ENCODE peak calls at places on chromosomes 4 and X, in six cellular contexts. One of them, this sample, is unnamed.

GRCh38 chr4:123416462-123416861 is 19.9 kb downstream of the SPRY1 start:
- DNase-seq in right cardiac atrium: no peak
- DNase-seq in aorta: no peak
- DNase-seq in transverse colon: no peak
- DNase-seq in PC-3: no peak
- DNase-seq in heart left ventricle: no peak
- DNase-seq in this sample: no peak

GRCh38 chr4:142307857-142308256 is 538.2 kb downstream of the INPP4B start:
- DNase-seq in right cardiac atrium: no peak
- DNase-seq in aorta: no peak
- DNase-seq in transverse colon: peak
- DNase-seq in PC-3: no peak
- DNase-seq in heart left ventricle: no peak
- DNase-seq in this sample: no peak

GRCh38 chrX:1215123-1215823 is 2.8 kb upstream of the CRLF2 start:
- DNase-seq in right cardiac atrium: no peak
- DNase-seq in aorta: peak
- DNase-seq in transverse colon: no peak
- DNase-seq in PC-3: no peak
- DNase-seq in heart left ventricle: no peak
- DNase-seq in this sample: no peak

GRCh38 chrX:9342581-9343051 is 122.2 kb upstream of the TBL1X start:
- DNase-seq in right cardiac atrium: peak
- DNase-seq in aorta: peak
- DNase-seq in transverse colon: peak
- DNase-seq in PC-3: peak
- DNase-seq in heart left ventricle: peak
- DNase-seq in this sample: no peak

GRCh38 chrX:136162827-136163427 is 15.6 kb downstream of the FHL1 start:
- DNase-seq in right cardiac atrium: peak
- DNase-seq in aorta: peak
- DNase-seq in transverse colon: peak
- DNase-seq in PC-3: peak
- DNase-seq in heart left ventricle: peak
- DNase-seq in this sample: no peak

GRCh38 chr4:176767183-176767582 is 25.5 kb downstream of the VEGFC start:
- DNase-seq in right cardiac atrium: no peak
- DNase-seq in aorta: no peak
- DNase-seq in transverse colon: no peak
- DNase-seq in PC-3: no peak
- DNase-seq in heart left ventricle: no peak
- DNase-seq in this sample: no peak

GRCh38 chrX:10030570-10030969 is 63.4 kb downstream of the CLDN34 start:
- DNase-seq in right cardiac atrium: no peak
- DNase-seq in aorta: no peak
- DNase-seq in transverse colon: no peak
- DNase-seq in PC-3: peak
- DNase-seq in heart left ventricle: no peak
- DNase-seq in this sample: peak

GRCh38 chr4:159142985-159143384 is 40.1 kb downstream of the RAPGEF2 start:
- DNase-seq in right cardiac atrium: no peak
- DNase-seq in aorta: no peak
- DNase-seq in transverse colon: no peak
- DNase-seq in PC-3: no peak
- DNase-seq in heart left ventricle: no peak
- DNase-seq in this sample: no peak

GRCh38 chrX:46587158-46587557 is 13.6 kb downstream of the CHST7 start:
- DNase-seq in right cardiac atrium: no peak
- DNase-seq in aorta: no peak
- DNase-seq in transverse colon: no peak
- DNase-seq in PC-3: no peak
- DNase-seq in heart left ventricle: no peak
- DNase-seq in this sample: no peak

GRCh38 chr4:27638163-27638915 is 777.7 kb downstream of the STIM2 start:
- DNase-seq in right cardiac atrium: no peak
- DNase-seq in aorta: no peak
- DNase-seq in transverse colon: no peak
- DNase-seq in PC-3: peak
- DNase-seq in heart left ventricle: no peak
- DNase-seq in this sample: peak

GRCh38 chrX:68994135-68994882 is 165.5 kb downstream of the EFNB1 start:
- DNase-seq in right cardiac atrium: no peak
- DNase-seq in aorta: no peak
- DNase-seq in transverse colon: no peak
- DNase-seq in PC-3: no peak
- DNase-seq in heart left ventricle: no peak
- DNase-seq in this sample: no peak

GRCh38 chr4:66929748-66930147 is 615.6 kb downstream of the CENPC start:
- DNase-seq in right cardiac atrium: no peak
- DNase-seq in aorta: no peak
- DNase-seq in transverse colon: no peak
- DNase-seq in PC-3: no peak
- DNase-seq in heart left ventricle: no peak
- DNase-seq in this sample: no peak

GRCh38 chr4:142743071-142743825 is 102.9 kb downstream of the INPP4B start:
- DNase-seq in right cardiac atrium: no peak
- DNase-seq in aorta: no peak
- DNase-seq in transverse colon: no peak
- DNase-seq in PC-3: peak
- DNase-seq in heart left ventricle: no peak
- DNase-seq in this sample: no peak

GRCh38 chrX:115650916-115651315 is 89.9 kb downstream of the PLS3 start:
- DNase-seq in right cardiac atrium: no peak
- DNase-seq in aorta: no peak
- DNase-seq in transverse colon: peak
- DNase-seq in PC-3: peak
- DNase-seq in heart left ventricle: no peak
- DNase-seq in this sample: no peak

GRCh38 chrX:101348452-101349222 is at the start of gene TIMM8A:
- DNase-seq in right cardiac atrium: peak
- DNase-seq in aorta: peak
- DNase-seq in transverse colon: peak
- DNase-seq in PC-3: peak
- DNase-seq in heart left ventricle: peak
- DNase-seq in this sample: no peak

GRCh38 chr4:83387922-83388676 is 53.5 kb upstream of the HPSE start:
- DNase-seq in right cardiac atrium: no peak
- DNase-seq in aorta: no peak
- DNase-seq in transverse colon: no peak
- DNase-seq in PC-3: no peak
- DNase-seq in heart left ventricle: no peak
- DNase-seq in this sample: no peak

GRCh38 chr4:150072906-150073714 is 5.1 kb upstream of the DCLK2 start:
- DNase-seq in right cardiac atrium: no peak
- DNase-seq in aorta: no peak
- DNase-seq in transverse colon: no peak
- DNase-seq in PC-3: no peak
- DNase-seq in heart left ventricle: no peak
- DNase-seq in this sample: no peak

GRCh38 chrX:77740376-77740905 is 45.6 kb downstream of the ATRX start:
- DNase-seq in right cardiac atrium: no peak
- DNase-seq in aorta: no peak
- DNase-seq in transverse colon: no peak
- DNase-seq in PC-3: no peak
- DNase-seq in heart left ventricle: no peak
- DNase-seq in this sample: no peak

GRCh38 chr4:153364061-153364460 is 19.6 kb downstream of the MND1 start:
- DNase-seq in right cardiac atrium: no peak
- DNase-seq in aorta: no peak
- DNase-seq in transverse colon: no peak
- DNase-seq in PC-3: no peak
- DNase-seq in heart left ventricle: no peak
- DNase-seq in this sample: no peak

GRCh38 chr4:140621161-140621560 is 52.4 kb upstream of the UCP1 start:
- DNase-seq in right cardiac atrium: no peak
- DNase-seq in aorta: no peak
- DNase-seq in transverse colon: no peak
- DNase-seq in PC-3: no peak
- DNase-seq in heart left ventricle: no peak
- DNase-seq in this sample: no peak

GRCh38 chr4:188989371-188989770 is 850.1 kb downstream of the TRIML1 start:
- DNase-seq in right cardiac atrium: no peak
- DNase-seq in aorta: no peak
- DNase-seq in transverse colon: no peak
- DNase-seq in PC-3: peak
- DNase-seq in heart left ventricle: no peak
- DNase-seq in this sample: peak

GRCh38 chrX:153689654-153690465 is 2.1 kb downstream of the SLC6A8 start:
- DNase-seq in right cardiac atrium: peak
- DNase-seq in aorta: no peak
- DNase-seq in transverse colon: no peak
- DNase-seq in PC-3: peak
- DNase-seq in heart left ventricle: no peak
- DNase-seq in this sample: no peak
- H3K27ac ChIP-seq in right cardiac atrium: peak
- H3K27ac ChIP-seq in aorta: no peak
- H3K27ac ChIP-seq in transverse colon: peak
- H3K27ac ChIP-seq in PC-3: peak
- H3K27ac ChIP-seq in heart left ventricle: peak
- H3K27ac ChIP-seq in this sample: peak

GRCh38 chr4:147138171-147138570 is 192.5 kb upstream of the TTC29 start:
- DNase-seq in right cardiac atrium: no peak
- DNase-seq in aorta: no peak
- DNase-seq in transverse colon: no peak
- DNase-seq in PC-3: no peak
- DNase-seq in heart left ventricle: no peak
- DNase-seq in this sample: no peak
- H3K27ac ChIP-seq in right cardiac atrium: no peak
- H3K27ac ChIP-seq in aorta: no peak
- H3K27ac ChIP-seq in transverse colon: no peak
- H3K27ac ChIP-seq in PC-3: no peak
- H3K27ac ChIP-seq in heart left ventricle: peak
- H3K27ac ChIP-seq in this sample: no peak

GRCh38 chr4:1111259-1111809 is 2.0 kb downstream of the RNF212 start:
- DNase-seq in right cardiac atrium: no peak
- DNase-seq in aorta: no peak
- DNase-seq in transverse colon: no peak
- DNase-seq in PC-3: no peak
- DNase-seq in heart left ventricle: no peak
- DNase-seq in this sample: no peak

GRCh38 chr4:1112821-1113182 is 562 bp downstream of the RNF212 start:
- DNase-seq in right cardiac atrium: no peak
- DNase-seq in aorta: no peak
- DNase-seq in transverse colon: no peak
- DNase-seq in PC-3: no peak
- DNase-seq in heart left ventricle: no peak
- DNase-seq in this sample: no peak

GRCh38 chr4:1112174-1112820 is 1.1 kb downstream of the RNF212 start:
- DNase-seq in right cardiac atrium: no peak
- DNase-seq in aorta: no peak
- DNase-seq in transverse colon: no peak
- DNase-seq in PC-3: no peak
- DNase-seq in heart left ventricle: no peak
- DNase-seq in this sample: no peak

GRCh38 chr4:1115528-1116293 is 2.3 kb upstream of the RNF212 start:
- DNase-seq in right cardiac atrium: no peak
- DNase-seq in aorta: no peak
- DNase-seq in transverse colon: no peak
- DNase-seq in PC-3: peak
- DNase-seq in heart left ventricle: no peak
- DNase-seq in this sample: no peak

DNA sequence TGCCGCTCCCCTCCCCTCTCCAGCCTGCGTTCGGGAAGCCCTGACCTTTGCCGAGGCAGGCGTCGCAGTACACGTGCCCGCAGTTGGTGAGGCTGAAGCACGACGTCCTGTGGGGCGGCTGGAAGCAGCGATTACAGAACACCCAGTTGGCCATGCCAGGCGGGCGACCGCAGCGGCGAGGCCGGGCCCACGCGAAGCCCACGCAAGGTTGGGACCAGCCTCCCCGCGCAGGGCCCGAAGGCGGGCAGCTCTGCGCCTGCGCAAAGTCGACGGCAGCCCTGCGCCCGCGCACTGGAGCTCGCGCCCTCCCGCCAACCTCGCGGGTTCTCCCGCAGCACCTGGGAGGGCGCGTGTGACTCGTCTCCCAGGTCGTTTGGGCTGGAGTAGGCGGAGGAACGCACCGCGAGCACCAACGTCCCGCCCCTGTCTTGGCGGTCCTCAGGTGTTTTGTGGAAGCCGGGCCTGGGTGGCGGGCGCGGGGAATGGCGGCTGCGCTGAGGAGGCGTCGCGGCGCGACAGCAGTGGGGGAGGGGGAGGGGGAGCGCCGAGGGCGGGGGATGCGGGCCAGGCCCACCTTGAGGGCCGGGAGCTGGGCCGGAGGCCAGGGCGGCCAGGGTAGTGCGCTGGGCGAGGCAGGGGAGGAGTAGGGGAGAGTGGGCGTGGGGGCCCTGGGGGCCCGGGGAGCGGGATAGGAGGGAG is at the start of gene RNF212:
- DNase-seq in right cardiac atrium: peak
- DNase-seq in aorta: no peak
- DNase-seq in transverse colon: peak
- DNase-seq in PC-3: no peak
- DNase-seq in heart left ventricle: no peak
- DNase-seq in this sample: no peak
- H3K27ac ChIP-seq in right cardiac atrium: no peak
- H3K27ac ChIP-seq in aorta: no peak
- H3K27ac ChIP-seq in transverse colon: peak
- H3K27ac ChIP-seq in PC-3: no peak
- H3K27ac ChIP-seq in heart left ventricle: no peak
- H3K27ac ChIP-seq in this sample: no peak

GRCh38 chr4:55175779-55176231 is 50.4 kb upstream of the KDR start:
- DNase-seq in right cardiac atrium: no peak
- DNase-seq in aorta: no peak
- DNase-seq in transverse colon: no peak
- DNase-seq in PC-3: peak
- DNase-seq in heart left ventricle: no peak
- DNase-seq in this sample: no peak

GRCh38 chr4:55180980-55181379 is 55.6 kb upstream of the KDR start:
- DNase-seq in right cardiac atrium: no peak
- DNase-seq in aorta: no peak
- DNase-seq in transverse colon: no peak
- DNase-seq in PC-3: no peak
- DNase-seq in heart left ventricle: no peak
- DNase-seq in this sample: no peak

GRCh38 chr4:55178226-55179005 is 53.0 kb upstream of the KDR start:
- DNase-seq in right cardiac atrium: peak
- DNase-seq in aorta: no peak
- DNase-seq in transverse colon: no peak
- DNase-seq in PC-3: no peak
- DNase-seq in heart left ventricle: no peak
- DNase-seq in this sample: no peak

GRCh38 chr4:55176497-55176896 is 51.1 kb upstream of the KDR start:
- DNase-seq in right cardiac atrium: no peak
- DNase-seq in aorta: no peak
- DNase-seq in transverse colon: no peak
- DNase-seq in PC-3: no peak
- DNase-seq in heart left ventricle: no peak
- DNase-seq in this sample: no peak

DNA sequence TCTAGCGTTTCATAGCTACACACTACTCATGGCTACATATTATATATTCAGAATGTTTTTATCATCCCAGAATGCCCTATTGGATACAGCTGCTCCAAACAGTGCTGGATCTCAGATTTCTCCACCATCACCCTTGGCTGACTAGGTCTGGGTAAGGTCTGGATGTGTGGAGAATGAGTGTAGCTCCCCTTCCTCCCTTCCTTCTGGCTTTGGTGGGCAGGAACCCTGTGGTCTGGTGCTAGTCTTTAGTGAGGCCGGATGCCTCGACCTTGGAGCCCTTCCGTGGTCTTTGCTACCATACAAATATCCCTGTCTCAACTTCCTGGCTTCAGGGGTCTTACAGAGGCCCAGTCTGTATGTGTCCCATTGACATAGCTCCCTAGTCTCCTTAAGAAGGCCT is 52.1 kb upstream of the KDR start:
- DNase-seq in right cardiac atrium: no peak
- DNase-seq in aorta: no peak
- DNase-seq in transverse colon: no peak
- DNase-seq in PC-3: no peak
- DNase-seq in heart left ventricle: no peak
- DNase-seq in this sample: no peak
- H3K27ac ChIP-seq in right cardiac atrium: no peak
- H3K27ac ChIP-seq in aorta: no peak
- H3K27ac ChIP-seq in transverse colon: no peak
- H3K27ac ChIP-seq in PC-3: no peak
- H3K27ac ChIP-seq in heart left ventricle: peak
- H3K27ac ChIP-seq in this sample: no peak